ENCODE peak calls at places on chromosomes 4 and X, in seven cellular contexts. I, F, W, Q, M, E and K are unnamed samples.

GRCh38 chr4:119136541-119136940 is 909 bp downstream of the MYOZ2 start:
- DNase-seq in Q (no peak), F (no peak), W (no peak), M (peak; percentile 17), E (no peak), I (no peak), K (no peak)

GRCh38 chrX:148940411-148940996 is 440.1 kb downstream of the AFF2 start:
- DNase-seq in Q (no peak), E (no peak), I (no peak), W (no peak), M (no peak), F (no peak), K (no peak)

GRCh38 chrX:110086916-110087484 is 84.1 kb downstream of the TMEM164 start:
- DNase-seq in F (no peak), W (no peak), M (peak; percentile 96), E (no peak), I (no peak), Q (peak; percentile 77), K (peak; percentile 75)

GRCh38 chrX:149487292-149487691 is 17.8 kb downstream of the IDS start:
- DNase-seq in F (no peak), I (no peak), Q (no peak), W (no peak), E (peak; percentile 31), M (no peak), K (no peak)

GRCh38 chrX:124282580-124282979 is 49.9 kb upstream of the TEX13D start:
- DNase-seq in E (no peak), M (no peak), I (no peak), Q (no peak), W (no peak), F (no peak), K (no peak)

GRCh38 chrX:71537743-71538142 is 4.8 kb downstream of the OGT start:
- DNase-seq in F (no peak), I (no peak), Q (no peak), E (no peak), W (no peak), M (no peak), K (no peak)

GRCh38 chr4:145716200-145716599 is 36.3 kb downstream of the C4orf51 start:
- DNase-seq in Q (no peak), I (no peak), F (no peak), E (no peak), W (no peak), M (peak; percentile 54), K (no peak)

GRCh38 chr4:25908491-25908901 is 5.5 kb upstream of the SMIM20 start:
- DNase-seq in Q (peak; percentile 94), M (peak; percentile 99), I (no peak), W (no peak), E (no peak), F (no peak), K (peak; percentile 95)

GRCh38 chrX:118183606-118184005 is 67.0 kb upstream of the KLHL13 start:
- DNase-seq in I (no peak), M (no peak), E (no peak), F (no peak), W (no peak), Q (no peak), K (no peak)

GRCh38 chrX:96770315-96770714 is 85.7 kb downstream of the DIAPH2 start:
- DNase-seq in E (peak; percentile 30), Q (peak; percentile 7), I (no peak), W (no peak), F (no peak), M (peak; percentile 18), K (no peak)

GRCh38 chrX:14802943-14803710 is 69.7 kb downstream of the FANCB start:
- DNase-seq in Q (no peak), F (no peak), E (no peak), W (no peak), I (no peak), M (no peak), K (no peak)

GRCh38 chr4:149371021-149371420 is 444.6 kb downstream of the IQCM start:
- DNase-seq in M (peak; percentile 63), W (no peak), F (no peak), E (peak; percentile 58), I (no peak), Q (peak; percentile 34), K (no peak)

GRCh38 chr4:187357045-187357643 is 633.5 kb upstream of the FAT1 start:
- DNase-seq in W (no peak), M (no peak), E (no peak), I (no peak), F (no peak), Q (no peak), K (no peak)

GRCh38 chrX:84046403-84046984 is 141.5 kb downstream of the RPS6KA6 start:
- DNase-seq in F (no peak), W (no peak), I (no peak), Q (peak; percentile 6), E (peak; percentile 49), M (peak; percentile 38), K (peak; percentile 1)

GRCh38 chrX:48045410-48046311 is 25.8 kb downstream of the ZNF630 start:
- DNase-seq in E (no peak), Q (peak; percentile 33), M (peak; percentile 77), I (no peak), F (no peak), W (no peak), K (peak; percentile 27)

GRCh38 chrX:131626681-131627296 is 82.9 kb downstream of the OR13H1 start:
- DNase-seq in Q (no peak), F (no peak), W (no peak), I (no peak), M (no peak), E (no peak), K (peak; percentile 21)

GRCh38 chr4:123786955-123787354 is 390.4 kb downstream of the SPRY1 start:
- DNase-seq in M (peak; percentile 76), Q (no peak), F (no peak), I (no peak), E (no peak), W (no peak), K (peak; percentile 1)

GRCh38 chrX:118627084-118627758 is 100.2 kb upstream of the IL13RA1 start:
- DNase-seq in F (no peak), M (no peak), I (no peak), Q (no peak), E (peak; percentile 34), W (no peak), K (peak; percentile 1)

GRCh38 chrX:39953879-39954278 is 143.9 kb downstream of the BCOR start:
- DNase-seq in M (peak; percentile 81), I (no peak), W (no peak), F (no peak), E (no peak), Q (peak; percentile 39), K (peak; percentile 89)

GRCh38 chr4:42995343-42995944 is 102.9 kb downstream of the GRXCR1 start:
- DNase-seq in F (no peak), W (no peak), E (peak; percentile 64), I (no peak), Q (peak; percentile 3), M (peak; percentile 22), K (no peak)

GRCh38 chrX:16528620-16529019 is 121.3 kb upstream of the S100G start:
- DNase-seq in I (no peak), F (peak; percentile 6), M (no peak), W (no peak), E (no peak), Q (no peak), K (no peak)

GRCh38 chrX:112760697-112761096 is 79.9 kb downstream of the AMOT start:
- DNase-seq in F (no peak), M (peak; percentile 48), I (no peak), W (no peak), E (no peak), Q (no peak), K (no peak)

GRCh38 chr4:151801547-151802516 is 41.0 kb upstream of the GATB start:
- DNase-seq in F (peak; percentile 52), Q (peak; percentile 19), M (peak; percentile 44), E (peak; percentile 78), I (no peak), W (no peak), K (peak; percentile 29)

GRCh38 chrX:22378296-22378695 is 105.6 kb downstream of the CBLL2 start:
- DNase-seq in W (no peak), I (no peak), M (no peak), F (no peak), E (no peak), Q (no peak), K (no peak)

GRCh38 chr4:101651778-101652177 is 138.8 kb upstream of the BANK1 start:
- DNase-seq in F (no peak), E (no peak), Q (no peak), I (peak; percentile 60), M (no peak), W (no peak), K (peak; percentile 9)

GRCh38 chr4:151251922-151252321 is 25.0 kb upstream of the PRSS48 start:
- DNase-seq in M (no peak), F (no peak), I (no peak), W (no peak), E (no peak), Q (no peak), K (no peak)

GRCh38 chr4:6901669-6902317 is 7.8 kb upstream of the TBC1D14 start:
- DNase-seq in M (no peak), F (no peak), W (no peak), E (no peak), I (no peak), Q (no peak), K (no peak)

GRCh38 chr4:89307446-89308160 is at the start of gene GPRIN3:
- DNase-seq in I (no peak), E (no peak), F (peak; percentile 64), W (no peak), M (no peak), Q (no peak), K (peak; percentile 12)

GRCh38 chr4:182103614-182104319 is 139.4 kb upstream of the TENM3 start:
- DNase-seq in F (no peak), M (no peak), W (no peak), Q (no peak), E (no peak), I (no peak), K (no peak)

GRCh38 chrX:147953976-147954375 is 27.2 kb upstream of the FMR1NB start:
- DNase-seq in F (no peak), I (peak; percentile 59), E (no peak), M (no peak), Q (no peak), W (no peak), K (no peak)

GRCh38 chr4:107801766-107802211 is 22.9 kb upstream of the SGMS2 start:
- DNase-seq in F (no peak), Q (peak; percentile 42), I (no peak), E (no peak), W (no peak), M (peak; percentile 27), K (peak; percentile 82)